ENCODE peak calls at places on chromosomes 4 and X, in ten cellular contexts. Z, U, K, B, Q, E, A, X, Y and C are unnamed samples.

GRCh38 chr4:304987-305680 is at the start of gene ZNF732:
- DNase-seq in Z (no peak), U (peak), K (peak), B (no peak), Q (peak), E (peak), A (no peak), X (peak), Y (peak), C (no peak)

GRCh38 chrX:120668357-120668756 is 38.5 kb upstream of the C1GALT1C1 start:
- DNase-seq in Z (no peak), U (no peak), K (no peak), B (no peak), Q (no peak), E (no peak), A (no peak), X (no peak), Y (no peak), C (no peak)

GRCh38 chr4:127165971-127166370 is 466.8 kb upstream of the INTU start:
- DNase-seq in Z (no peak), U (no peak), K (peak), B (no peak), Q (no peak), E (no peak), A (peak), X (no peak), Y (no peak), C (no peak)

GRCh38 chr4:51885371-51885770 is 42.4 kb downstream of the DCUN1D4 start:
- DNase-seq in Z (no peak), U (no peak), K (peak), B (no peak), Q (no peak), E (no peak), A (peak), X (peak), Y (peak), C (no peak)

GRCh38 chr4:7860600-7861158 is 79.0 kb downstream of the AFAP1 start:
- DNase-seq in Z (no peak), U (peak), K (no peak), B (no peak), Q (no peak), E (no peak), A (no peak), X (no peak), Y (no peak), C (no peak)

GRCh38 chr4:117971406-117971805 is 62.9 kb upstream of the NDST3 start:
- DNase-seq in Z (peak), U (no peak), K (peak), B (no peak), Q (no peak), E (no peak), A (no peak), X (no peak), Y (no peak), C (no peak)

GRCh38 chr4:23888421-23889319 is 1.2 kb downstream of the PPARGC1A start:
- DNase-seq in Z (no peak), U (no peak), K (peak), B (no peak), Q (no peak), E (no peak), A (peak), X (peak), Y (no peak), C (no peak)

GRCh38 chr4:77917075-77917474 is 54.4 kb downstream of the MRPL1 start:
- DNase-seq in Z (no peak), U (no peak), K (no peak), B (no peak), Q (no peak), E (no peak), A (no peak), X (no peak), Y (no peak), C (no peak)